ENCODE peak calls at places on chromosomes 13 and 19, in four cellular contexts. E is GM23338; X is skeletal muscle cell; A is activated naive CD4-positive, alpha-beta T cell treated with Interleukin-2 at 50 U/mL for 16 hours. T is an unnamed sample.
A peak's percentile ranks its signal among the peaks of the same experiment; 100 is the strongest.

GRCh38 chr19:53878786-53879144 is 3.2 kb upstream of the PRKCG start:
- DNase-seq in A (no peak), X (no peak), E (no peak), T (no peak)

GRCh38 chr13:51923983-51924539 is 62.3 kb downstream of the CCDC70 start:
- DNase-seq in X (no peak), A (no peak), E (peak; percentile 75), T (no peak)

GRCh38 chr19:39327990-39328705 is 7.5 kb upstream of the LRFN1 start:
- DNase-seq in E (peak; percentile 94), X (no peak), A (peak; percentile 85), T (peak; percentile 42)

GRCh38 chr19:28235606-28236125 is 977.3 kb downstream of the UQCRFS1 start:
- DNase-seq in X (no peak), A (no peak), E (no peak), T (no peak)

GRCh38 chr13:40528881-40529280 is 137.6 kb downstream of the FOXO1 start:
- DNase-seq in E (no peak), A (no peak), X (no peak), T (no peak)

GRCh38 chr19:38070573-38070972 is 153.4 kb downstream of the DPF1 start:
- DNase-seq in E (no peak), A (no peak), X (no peak), T (no peak)

GRCh38 chr19:45498411-45499195 is at the start of gene PPM1N:
- DNase-seq in X (no peak), A (peak; percentile 68), E (peak; percentile 87), T (no peak)

GRCh38 chr19:7528192-7528519 is 5.7 kb downstream of the MCOLN1 start:
- DNase-seq in A (no peak), X (no peak), E (no peak), T (no peak)

GRCh38 chr13:63433546-63434150 is 2018.0 kb upstream of the PCDH20 start:
- DNase-seq in A (no peak), X (peak; percentile 46), E (no peak), T (no peak)